ENCODE peak calls at places on chromosome 16, in six cellular contexts. D is left ventricle myocardium superior, T is KG1, R is mesothelial cell of epicardium, O is tibial nerve, N is iPS-NIHi11. L is an unnamed sample.

GRCh38 chr16:68342620-68343019 is 31.8 kb downstream of the PRMT7 start:
- DNase-seq in D (no peak), T (no peak), R (no peak), O (no peak), N (no peak), L (no peak)

GRCh38 chr16:80105160-80105559 is 435.6 kb upstream of the DYNLRB2 start:
- DNase-seq in D (no peak), T (no peak), R (no peak), O (no peak), N (no peak), L (no peak)

GRCh38 chr16:3880623-3881498 is at the start of gene CREBBP:
- DNase-seq in D (peak; percentile 94), T (peak; percentile 71), R (peak; percentile 87), O (peak; percentile 86), N (peak; percentile 92), L (peak; percentile 69)

GRCh38 chr16:12763517-12763916 is 40.2 kb downstream of the CPPED1 start:
- DNase-seq in D (no peak), T (no peak), R (no peak), O (no peak), N (no peak), L (no peak)

GRCh38 chr16:11391576-11391975 is 46.3 kb downstream of the RMI2 start:
- DNase-seq in D (peak; percentile 22), T (no peak), R (no peak), O (no peak), N (peak; percentile 77), L (no peak)

GRCh38 chr16:31064882-31065461 is 9.1 kb downstream of the ZNF668 start:
- DNase-seq in D (peak; percentile 73), T (no peak), R (no peak), O (peak; percentile 68), N (no peak), L (no peak)

GRCh38 chr16:2664522-2665096 is 17.7 kb upstream of the KCTD5 start:
- DNase-seq in D (no peak), T (no peak), R (no peak), O (no peak), N (no peak), L (no peak)

GRCh38 chr16:4313563-4314531 is 2.0 kb upstream of the GLIS2 start:
- DNase-seq in D (peak; percentile 67), T (no peak), R (no peak), O (no peak), N (peak; percentile 76), L (peak; percentile 68)

GRCh38 chr16:11157143-11157542 is 98.9 kb downstream of the SOCS1 start:
- DNase-seq in D (peak; percentile 13), T (no peak), R (no peak), O (no peak), N (no peak), L (no peak)

GRCh38 chr16:67148656-67149275 is 2.0 kb downstream of the B3GNT9 start:
- DNase-seq in D (no peak), T (no peak), R (no peak), O (no peak), N (no peak), L (no peak)

GRCh38 chr16:69180011-69180338 is 7.0 kb upstream of the SNTB2 start:
- DNase-seq in D (no peak), T (no peak), R (no peak), O (no peak), N (no peak), L (no peak)

GRCh38 chr16:82627811-82628339 is 1.1 kb downstream of the CDH13 start:
- DNase-seq in D (peak; percentile 70), T (no peak), R (no peak), O (no peak), N (peak; percentile 38), L (no peak)